ENCODE peak calls at places on chromosomes 16 and 17, in four cellular contexts. F, H, Z and G are unnamed samples.

GRCh38 chr16:56558024-56558747 is 6.7 kb upstream of the MT4 start:
- DNase-seq in Z (peak), H (no peak), F (peak), G (peak)

GRCh38 chr17:30332057-30332542 is 1.8 kb downstream of the TMIGD1 start:
- DNase-seq in H (peak), Z (peak), F (peak), G (peak)

GRCh38 chr17:17694229-17695081 is 13.2 kb downstream of the RAI1 start:
- DNase-seq in Z (peak), H (peak), F (peak), G (peak)

GRCh38 chr17:5434984-5435383 is 4.0 kb downstream of the C1QBP start:
- DNase-seq in H (no peak), Z (no peak), F (no peak), G (no peak)

GRCh38 chr16:11354733-11355574 is 9.7 kb downstream of the RMI2 start:
- DNase-seq in H (peak), F (peak), Z (peak), G (peak)

GRCh38 chr17:7634384-7634783 is 4.4 kb downstream of the SHBG start:
- DNase-seq in H (no peak), F (no peak), Z (peak), G (peak)

GRCh38 chr17:32927724-32928526 is at the start of gene TMEM98:
- DNase-seq in Z (peak), F (peak), H (no peak), G (no peak)

GRCh38 chr17:44081681-44082080 is 11.1 kb downstream of the G6PC3 start:
- DNase-seq in H (no peak), Z (peak), F (peak), G (no peak)

GRCh38 chr17:1516403-1517161 is at the start of gene INPP5K:
- DNase-seq in Z (peak), F (peak), H (peak), G (peak)

GRCh38 chr16:75053791-75054555 is 55.1 kb downstream of the ZNRF1 start:
- DNase-seq in H (no peak), F (no peak), Z (no peak), G (no peak)

GRCh38 chr17:320809-321385 is 31.7 kb downstream of the RPH3AL start:
- DNase-seq in H (no peak), F (no peak), Z (no peak), G (no peak)

GRCh38 chr16:73036074-73036826 is 11.7 kb downstream of the ZFHX3 start:
- DNase-seq in Z (no peak), F (no peak), H (no peak), G (no peak)

GRCh38 chr17:35368086-35368824 is 5.2 kb downstream of the SLFN11 start:
- DNase-seq in F (no peak), H (no peak), Z (no peak), G (no peak)

GRCh38 chr17:82333279-82334171 is at the start of gene SECTM1:
- DNase-seq in Z (peak), F (peak), H (no peak), G (no peak)

GRCh38 chr16:86061771-86062170 is 162.8 kb downstream of the IRF8 start:
- DNase-seq in Z (no peak), H (no peak), F (no peak), G (no peak)

GRCh38 chr17:79220715-79221291 is 146.2 kb downstream of the ENGASE start:
- DNase-seq in F (no peak), H (no peak), Z (no peak), G (no peak)

GRCh38 chr17:42598905-42599304 is 10.3 kb downstream of the RETREG3 start:
- DNase-seq in Z (no peak), H (no peak), F (peak), G (no peak)

GRCh38 chr16:67968440-67969285 is at the start of gene SLC12A4:
- DNase-seq in H (peak), Z (peak), F (peak), G (peak)

GRCh38 chr17:20189322-20189721 is 180.2 kb downstream of the SPECC1 start:
- DNase-seq in H (no peak), F (no peak), Z (peak), G (peak)

GRCh38 chr16:1953734-1954133 is 755 bp downstream of the RPL3L start:
- DNase-seq in H (no peak), F (no peak), Z (no peak), G (no peak)

GRCh38 chr17:2854662-2855061 is 58.4 kb downstream of the RAP1GAP2 start:
- DNase-seq in Z (no peak), H (no peak), F (no peak), G (no peak)

GRCh38 chr17:80220709-80221215 is 535 bp downstream of the SLC26A11 start:
- DNase-seq in F (no peak), H (no peak), Z (no peak), G (no peak)

GRCh38 chr17:73489991-73490390 is 154.3 kb downstream of the SDK2 start:
- DNase-seq in F (no peak), Z (no peak), H (no peak), G (no peak)

GRCh38 chr17:73746314-73747073 is 102.2 kb upstream of the SDK2 start:
- DNase-seq in Z (no peak), F (no peak), H (no peak), G (no peak)

GRCh38 chr17:63276376-63276775 is 169.7 kb downstream of the CYB561 start:
- DNase-seq in H (no peak), F (no peak), Z (no peak), G (no peak)

GRCh38 chr16:4679156-4679853 is 14.1 kb upstream of the NUDT16L1 start:
- DNase-seq in H (no peak), F (no peak), Z (no peak), G (no peak)

GRCh38 chr16:72105978-72106377 is 12.3 kb downstream of the DHX38 start:
- DNase-seq in Z (no peak), F (no peak), H (no peak), G (no peak)

GRCh38 chr17:33986088-33986487 is 269.0 kb upstream of the CCL2 start:
- DNase-seq in F (no peak), H (no peak), Z (no peak), G (no peak)

GRCh38 chr17:35238817-35239216 is 4.1 kb upstream of the SLFN5 start:
- DNase-seq in Z (peak), F (peak), H (no peak), G (no peak)

GRCh38 chr17:79180358-79181005 is 105.9 kb downstream of the ENGASE start:
- DNase-seq in F (no peak), H (no peak), Z (no peak), G (no peak)

GRCh38 chr17:17469996-17470395 is 6.8 kb upstream of the MED9 start:
- DNase-seq in F (no peak), H (no peak), Z (no peak), G (no peak)

GRCh38 chr17:57138956-57139576 is 54.0 kb downstream of the AKAP1 start:
- DNase-seq in Z (peak), H (no peak), F (no peak), G (no peak)

GRCh38 chr16:47965439-47965838 is 190.4 kb downstream of the ABCC12 start:
- DNase-seq in Z (peak), H (no peak), F (peak), G (peak)

GRCh38 chr17:80082403-80083135 is 18.8 kb upstream of the GAA start:
- DNase-seq in Z (peak), H (peak), F (peak), G (peak)

GRCh38 chr17:69282002-69282401 is 44.9 kb downstream of the ABCA5 start:
- DNase-seq in H (no peak), F (no peak), Z (no peak), G (no peak)

DNA sequence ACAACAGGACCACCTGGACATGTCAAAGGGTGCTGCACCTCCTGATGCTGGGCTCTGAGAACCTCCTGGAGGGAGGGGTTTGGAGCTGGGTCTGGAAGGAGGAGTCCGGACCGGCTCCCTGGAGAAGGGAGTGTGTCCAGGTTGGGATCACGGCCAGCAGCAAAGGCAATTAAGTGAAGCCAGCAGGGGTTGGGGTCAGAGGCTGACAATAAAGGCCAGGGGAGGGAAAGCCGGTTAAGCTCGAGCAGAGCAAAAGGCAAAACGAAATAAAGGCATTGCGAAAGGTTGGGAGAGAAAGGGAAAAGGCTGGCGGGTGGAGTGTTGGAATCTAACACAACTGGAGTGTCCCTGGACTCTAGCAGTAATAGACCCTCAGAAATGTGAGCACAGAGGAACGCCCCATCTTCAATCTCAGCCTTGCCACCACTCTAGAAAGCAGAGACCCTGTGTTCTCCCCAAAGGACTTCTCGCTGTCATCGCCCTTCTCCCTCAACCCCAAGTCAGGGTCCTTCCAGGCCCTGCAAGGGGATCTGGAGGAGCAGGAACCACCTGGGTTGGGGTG is 905 bp upstream of the CACNG4 start:
- DNase-seq in Z (no peak), F (no peak), H (no peak), G (no peak)
- H3K4me3 ChIP-seq in Z (no peak), F (no peak), H (no peak), G (no peak)

GRCh38 chr17:50603340-50603739 is 31.3 kb upstream of the ABCC3 start:
- DNase-seq in Z (no peak), F (no peak), H (no peak), G (no peak)
- TF ChIP-seq CTCF in Z (no peak), F (peak), H (peak), G (peak)

GRCh38 chr16:83967838-83968482 is at the start of gene NECAB2:
- DNase-seq in Z (peak), H (no peak), F (peak), G (no peak)
- H3K4me3 ChIP-seq in Z (no peak), H (no peak), F (peak), G (peak)

GRCh38 chr17:75693500-75694481 is 26.7 kb downstream of the SAP30BP start:
- DNase-seq in Z (peak), H (no peak), F (peak), G (peak)
- TF ChIP-seq CTCF in Z (no peak), H (no peak), F (peak), G (no peak)